ENCODE peak calls at places on chromosomes 3 and 15, in seven cellular contexts. P is cardiac muscle cell; R is astrocyte of the spinal cord; Y is A549; L is naive thymus-derived CD4-positive, alpha-beta T cell; Q is CD4-positive, alpha-beta memory T cell; N is fibroblast of lung. G is an unnamed sample.

GRCh38 chr3:48155122-48155521 is 33.1 kb downstream of the CDC25A start:
- DNase-seq in Y (peak), Q (no peak), N (peak), L (no peak), R (peak), P (peak), G (no peak)

GRCh38 chr15:71572452-71573053 is 237.8 kb upstream of the NR2E3 start:
- DNase-seq in Y (peak), P (no peak), R (peak), L (no peak), N (peak), Q (no peak), G (no peak)

GRCh38 chr3:126911162-126912026 is 71.5 kb upstream of the PLXNA1 start:
- DNase-seq in N (peak), R (peak), Q (peak), Y (peak), P (peak), L (peak), G (peak)

GRCh38 chr15:65611888-65612615 is 1.1 kb upstream of the INTS14 start:
- DNase-seq in N (no peak), L (no peak), Y (peak), P (no peak), R (no peak), Q (no peak), G (no peak)

GRCh38 chr3:194485876-194486539 is 794 bp downstream of the ATP13A3 start:
- DNase-seq in P (peak), Y (no peak), N (no peak), Q (peak), R (no peak), L (peak), G (no peak)

GRCh38 chr3:185353823-185354614 is 8.9 kb upstream of the MAP3K13 start:
- DNase-seq in P (peak), L (peak), Y (peak), R (peak), Q (peak), N (peak), G (peak)

GRCh38 chr3:108090701-108091497 is at the start of gene CD47:
- DNase-seq in Q (peak), P (peak), N (peak), L (peak), Y (peak), R (peak), G (peak)

GRCh38 chr3:81989274-81989673 is 227.8 kb upstream of the GBE1 start:
- DNase-seq in N (no peak), Y (no peak), Q (no peak), P (no peak), R (no peak), L (no peak), G (no peak)

GRCh38 chr3:7876741-7877297 is 624.8 kb upstream of the LMCD1 start:
- DNase-seq in Q (peak), P (peak), Y (no peak), R (peak), N (no peak), L (peak), G (peak)

GRCh38 chr15:28114721-28115622 is 15.9 kb upstream of the OCA2 start:
- DNase-seq in P (peak), R (peak), N (no peak), L (no peak), Y (no peak), Q (no peak), G (no peak)

GRCh38 chr3:12508316-12508715 is 24.0 kb downstream of the TSEN2 start:
- DNase-seq in P (peak), Q (no peak), N (peak), L (no peak), Y (peak), R (peak), G (no peak)

GRCh38 chr15:23897091-23897490 is 210.0 kb upstream of the NDN start:
- DNase-seq in Y (no peak), N (no peak), P (no peak), R (no peak), Q (no peak), L (no peak), G (no peak)

GRCh38 chr3:107684431-107684925 is 161.7 kb downstream of the BBX start:
- DNase-seq in N (no peak), L (no peak), Y (peak), R (peak), P (peak), Q (peak), G (peak)

GRCh38 chr3:187295635-187296034 is 4.1 kb upstream of the MASP1 start:
- DNase-seq in Q (no peak), R (no peak), Y (peak), L (no peak), N (peak), P (no peak), G (no peak)

GRCh38 chr3:197372076-197372661 is 73.8 kb upstream of the DLG1 start:
- DNase-seq in L (no peak), Y (peak), P (peak), Q (no peak), N (peak), R (peak), G (no peak)

GRCh38 chr3:178439504-178439903 is 96.7 kb upstream of the KCNMB2 start:
- DNase-seq in Q (no peak), Y (peak), P (peak), L (no peak), R (peak), N (peak), G (no peak)

GRCh38 chr3:179068779-179069530 is 2.7 kb downstream of the ZMAT3 start:
- DNase-seq in N (peak), R (peak), Q (peak), P (peak), L (peak), Y (peak), G (peak)

GRCh38 chr3:149512073-149512782 is 37.7 kb downstream of the TM4SF4 start:
- DNase-seq in N (peak), Y (peak), L (peak), R (peak), P (peak), Q (peak), G (no peak)

GRCh38 chr3:46214751-46215352 is 6.7 kb upstream of the CCR1 start:
- DNase-seq in N (peak), Y (peak), P (no peak), R (no peak), Q (no peak), L (no peak), G (peak)

GRCh38 chr15:74873756-74874424 is 725 bp upstream of the SCAMP2 start:
- DNase-seq in R (no peak), Q (no peak), N (peak), L (peak), Y (peak), P (peak), G (no peak)

GRCh38 chr3:109072208-109072607 is 45.7 kb downstream of the MORC1 start:
- DNase-seq in R (no peak), L (no peak), Q (no peak), P (no peak), Y (no peak), N (no peak), G (no peak)

GRCh38 chr3:112757197-112757596 is 89.5 kb downstream of the CD200R1L start:
- DNase-seq in Y (no peak), R (no peak), P (no peak), N (no peak), L (no peak), Q (no peak), G (no peak)

GRCh38 chr3:124424396-124424795 is 305.9 kb upstream of the UMPS start:
- DNase-seq in Y (no peak), Q (no peak), L (no peak), R (no peak), N (no peak), P (no peak), G (no peak)

GRCh38 chr15:73650387-73651126 is 17.4 kb upstream of the NPTN start:
- DNase-seq in Q (no peak), P (peak), N (peak), L (no peak), R (no peak), Y (no peak), G (no peak)

GRCh38 chr3:182357928-182358327 is 435.4 kb upstream of the ATP11B start:
- DNase-seq in Y (no peak), L (no peak), P (no peak), N (no peak), R (no peak), Q (no peak), G (no peak)

GRCh38 chr3:108345492-108346205 is 49.3 kb downstream of the HHLA2 start:
- DNase-seq in Y (no peak), N (peak), P (no peak), Q (no peak), R (no peak), L (no peak), G (no peak)

GRCh38 chr15:58247803-58248503 is 109.8 kb downstream of the AQP9 start:
- DNase-seq in P (peak), N (no peak), Q (no peak), R (no peak), Y (no peak), L (no peak), G (no peak)

GRCh38 chr3:180595536-180595935 is 6.4 kb upstream of the TTC14 start:
- DNase-seq in Q (no peak), R (no peak), P (no peak), N (no peak), Y (no peak), L (no peak), G (no peak)

GRCh38 chr3:173685471-173685870 is 287.9 kb downstream of the NLGN1 start:
- DNase-seq in N (no peak), P (no peak), Y (no peak), L (no peak), R (no peak), Q (no peak), G (no peak)

GRCh38 chr15:27027229-27027628 is 56.2 kb downstream of the GABRG3 start:
- DNase-seq in L (no peak), Q (no peak), N (no peak), R (no peak), P (no peak), Y (no peak), G (no peak)

DNA sequence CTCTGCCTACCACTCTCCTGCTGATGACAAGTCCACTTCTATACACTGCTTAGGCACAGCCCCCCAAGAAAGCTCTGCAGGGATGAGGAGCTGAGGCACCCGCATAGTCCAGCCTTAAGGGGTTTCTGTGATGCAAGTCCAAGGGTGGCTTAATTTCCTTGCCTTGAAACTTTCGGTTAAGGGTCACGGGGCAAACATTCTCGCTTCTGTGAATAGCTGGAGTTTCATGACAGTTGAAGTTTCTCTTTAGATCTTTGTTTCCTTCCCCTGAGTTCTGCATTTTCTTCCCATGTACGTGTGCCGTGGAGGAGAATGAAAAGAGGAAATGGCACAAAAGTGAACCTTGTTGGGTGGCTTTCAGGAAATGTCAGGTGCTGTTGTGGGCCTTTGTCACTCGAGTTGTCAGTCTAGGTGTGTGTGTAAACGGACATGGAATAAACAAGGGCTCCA is 7.0 kb downstream of the GPR160 start:
- DNase-seq in Q (no peak), Y (no peak), N (no peak), L (no peak), R (no peak), P (no peak), G (no peak)
- H3K4me3 ChIP-seq in Q (no peak), Y (no peak), N (no peak), L (no peak), R (no peak), P (no peak), G (no peak)

GRCh38 chr15:39784125-39784524 is 1.5 kb upstream of the FSIP1 start:
- DNase-seq in Y (no peak), P (peak), N (peak), Q (no peak), L (no peak), R (peak), G (no peak)
- H3K4me3 ChIP-seq in Y (no peak), P (no peak), N (peak), Q (no peak), L (no peak), R (peak), G (no peak)

DNA sequence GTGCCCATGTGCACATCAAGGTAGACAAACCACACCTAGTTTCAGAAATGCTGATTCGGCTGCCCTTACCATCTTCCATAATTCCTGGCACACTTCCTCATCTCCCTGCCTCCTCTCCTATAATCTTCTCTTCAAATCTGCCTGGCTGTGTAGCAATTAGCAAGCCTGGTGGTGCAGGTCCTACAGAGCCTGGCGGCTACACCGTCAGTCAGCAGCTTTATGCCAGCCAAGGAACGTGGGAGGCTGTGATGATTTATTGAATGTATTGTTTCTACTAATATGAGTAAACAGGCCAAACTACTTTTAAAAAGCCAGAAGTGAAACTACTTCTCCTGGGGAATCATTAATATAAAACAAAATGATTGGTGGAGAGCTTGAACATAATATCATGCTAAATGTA is 106.9 kb downstream of the SEMA6D start:
- DNase-seq in R (no peak), Y (no peak), P (no peak), N (no peak), L (no peak), Q (no peak), G (no peak)
- H3K4me3 ChIP-seq in R (no peak), Y (no peak), P (no peak), N (no peak), L (no peak), Q (no peak), G (no peak)

GRCh38 chr3:72957303-72957702 is 39.3 kb upstream of the PPP4R2 start:
- DNase-seq in Q (no peak), N (no peak), Y (no peak), R (no peak), P (peak), L (no peak), G (no peak)
- H3K4me3 ChIP-seq in Q (no peak), N (no peak), Y (no peak), R (no peak), P (no peak), L (no peak), G (no peak)

GRCh38 chr3:25604107-25604805 is 60.5 kb downstream of the TOP2B start:
- DNase-seq in Q (no peak), P (peak), N (peak), Y (peak), L (no peak), R (peak), G (no peak)

GRCh38 chr3:25603703-25604102 is 61.0 kb downstream of the TOP2B start:
- DNase-seq in R (no peak), Q (no peak), Y (no peak), N (peak), P (peak), L (no peak), G (no peak)
- H3K4me3 ChIP-seq in R (no peak), Q (no peak), Y (no peak), N (no peak), P (no peak), L (no peak), G (no peak)

GRCh38 chr3:11238880-11239279 is 33.3 kb upstream of the ATG7 start:
- DNase-seq in R (peak), N (peak), Y (no peak), L (no peak), P (peak), Q (no peak), G (no peak)

GRCh38 chr3:11239796-11240195 is 32.4 kb upstream of the ATG7 start:
- DNase-seq in N (no peak), L (no peak), P (no peak), Q (no peak), R (no peak), Y (no peak), G (no peak)

GRCh38 chr3:11240496-11240895 is 31.7 kb upstream of the ATG7 start:
- DNase-seq in N (no peak), P (no peak), Y (no peak), Q (no peak), R (no peak), L (no peak), G (no peak)

GRCh38 chr3:11236588-11237461 is 35.4 kb upstream of the ATG7 start:
- DNase-seq in Y (peak), Q (peak), R (peak), N (peak), P (peak), L (peak), G (peak)

DNA sequence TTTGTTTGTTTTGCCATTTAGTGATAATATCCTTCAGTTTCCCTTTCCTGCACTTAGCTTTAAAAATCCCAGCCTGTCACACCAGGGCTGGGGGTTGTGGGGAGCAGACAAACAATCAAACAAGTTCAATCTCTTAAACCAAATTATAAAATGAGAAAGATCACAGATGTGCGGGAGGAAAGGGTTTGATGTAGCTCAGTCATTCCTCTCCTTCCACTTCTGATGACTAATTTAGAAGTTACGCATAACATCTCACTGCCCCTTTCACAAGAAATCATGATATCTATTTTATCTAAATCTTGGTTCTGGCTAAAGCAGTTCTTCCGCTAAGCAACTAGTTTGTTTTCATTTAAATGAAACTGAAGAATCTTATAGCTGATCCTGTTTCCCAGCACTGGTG is 34.1 kb upstream of the ATG7 start:
- DNase-seq in R (peak), P (peak), Q (no peak), N (peak), Y (no peak), L (no peak), G (no peak)
- H3K4me3 ChIP-seq in R (no peak), P (no peak), Q (no peak), N (no peak), Y (no peak), L (no peak), G (no peak)

DNA sequence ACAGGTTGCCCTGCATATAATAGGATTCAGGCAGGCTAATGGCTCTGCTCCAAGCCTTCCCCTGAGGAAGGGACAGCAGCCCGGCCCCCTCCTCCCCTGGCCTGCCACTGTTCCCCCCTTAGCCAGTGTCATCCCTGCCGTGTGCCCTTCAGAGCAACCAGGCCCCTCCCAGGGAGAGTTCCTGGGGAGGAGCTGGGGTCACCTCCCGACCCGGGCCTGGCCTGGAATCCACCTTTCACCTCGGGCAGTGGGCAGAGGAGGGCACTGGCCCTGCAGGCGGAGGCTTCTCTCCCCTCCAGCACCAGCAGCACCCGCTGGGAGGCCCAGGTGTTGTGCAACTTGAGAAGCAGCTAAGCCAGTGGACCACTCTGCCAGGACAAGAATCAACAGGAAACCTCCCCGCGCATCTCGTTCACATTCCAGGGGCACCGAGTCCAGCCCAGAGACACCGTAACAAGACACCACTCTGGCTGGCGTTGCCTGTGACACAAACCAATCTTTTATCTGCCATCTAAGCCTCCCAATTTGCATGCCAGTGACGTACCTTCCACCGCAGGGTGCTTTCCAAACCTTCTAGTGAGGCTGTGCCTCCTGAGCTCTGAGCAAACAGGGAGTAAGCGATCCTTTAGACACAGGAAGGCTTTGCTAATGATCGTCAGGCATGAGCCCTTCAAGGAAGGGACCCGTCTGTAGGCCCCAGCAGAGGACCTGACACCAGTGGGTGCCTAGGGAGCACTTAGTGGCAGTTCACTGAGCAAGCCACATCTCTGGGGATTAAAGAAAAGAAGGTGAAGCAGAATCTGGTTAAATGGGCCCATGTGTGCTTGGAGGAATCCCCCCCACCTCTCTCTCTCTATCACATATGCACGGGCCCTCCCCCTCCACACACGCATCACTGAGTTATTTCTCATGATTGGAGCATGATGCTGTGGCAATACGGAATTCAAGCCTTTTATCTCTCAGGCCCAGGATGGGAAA is 98.9 kb upstream of the TLE3 start:
- DNase-seq in L (no peak), Q (peak), N (peak), Y (no peak), R (peak), P (peak), G (no peak)
- H3K4me3 ChIP-seq in L (no peak), Q (no peak), N (no peak), Y (no peak), R (no peak), P (no peak), G (no peak)

DNA sequence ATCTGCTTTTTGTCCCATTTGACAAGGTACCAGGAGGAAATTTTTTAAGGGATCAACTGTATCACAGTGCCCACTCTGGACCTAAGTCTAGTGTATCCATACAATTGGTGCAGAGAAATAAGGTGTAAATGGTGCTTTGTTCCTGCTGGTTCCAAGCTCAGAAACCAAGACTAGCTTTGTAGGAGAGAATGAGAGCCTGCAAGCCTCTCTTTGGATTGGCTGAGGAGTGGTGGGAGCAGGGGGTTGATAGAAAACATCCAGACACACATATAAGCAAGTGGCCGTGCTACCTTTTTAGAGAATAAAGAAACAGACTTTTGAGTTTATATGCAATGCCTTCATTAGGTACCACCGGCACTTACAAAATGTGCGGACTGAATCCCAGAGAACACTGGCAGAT is 45.8 kb downstream of the ARPP21 start:
- DNase-seq in R (no peak), Q (no peak), L (no peak), Y (no peak), N (no peak), P (no peak), G (no peak)
- H3K4me3 ChIP-seq in R (no peak), Q (no peak), L (no peak), Y (no peak), N (no peak), P (no peak), G (no peak)

G was measured in Jurkat, Clone E6-1.